ENCODE peak calls at places on chromosomes 5 and 9, in four cellular contexts. One of them, this sample, is unnamed. For H3K4me1, the result is how much of the 10 kb centered on the place peaks cover.

GRCh38 chr9:126304946-126305370 is 21.7 kb upstream of the MVB12B start:
- DNase-seq in K562: no peak
- DNase-seq in GM12878: no peak
- DNase-seq in HepG2: no peak
- DNase-seq in this sample: no peak

GRCh38 chr5:131139321-131139720 is 25.7 kb downstream of the HINT1 start:
- DNase-seq in GM12878: no peak
- DNase-seq in HepG2: no peak
- DNase-seq in K562: no peak
- DNase-seq in this sample: no peak

GRCh38 chr5:167261309-167262100 is 1029.9 kb upstream of the WWC1 start:
- DNase-seq in HepG2: no peak
- DNase-seq in GM12878: no peak
- DNase-seq in K562: peak
- DNase-seq in this sample: no peak

GRCh38 chr5:61423487-61424157 is 91.6 kb downstream of the ZSWIM6 start:
- DNase-seq in HepG2: no peak
- DNase-seq in K562: no peak
- DNase-seq in GM12878: no peak
- DNase-seq in this sample: no peak

GRCh38 chr5:54854883-54855581 is 130.4 kb downstream of the ESM1 start:
- DNase-seq in HepG2: no peak
- DNase-seq in K562: no peak
- DNase-seq in GM12878: no peak
- DNase-seq in this sample: no peak

GRCh38 chr5:157431544-157432200 is 28.3 kb upstream of the NIPAL4 start:
- DNase-seq in K562: no peak
- DNase-seq in GM12878: peak
- DNase-seq in HepG2: peak
- DNase-seq in this sample: no peak

GRCh38 chr9:88322906-88323566 is 65.2 kb upstream of the SPIN1 start:
- DNase-seq in K562: no peak
- DNase-seq in HepG2: no peak
- DNase-seq in GM12878: no peak
- DNase-seq in this sample: no peak

GRCh38 chr9:110875275-110875674 is 163.0 kb downstream of the LPAR1 start:
- DNase-seq in K562: no peak
- DNase-seq in GM12878: peak
- DNase-seq in HepG2: no peak
- DNase-seq in this sample: no peak

GRCh38 chr9:91100878-91101450 is 260.8 kb downstream of the AUH start:
- DNase-seq in K562: no peak
- DNase-seq in HepG2: peak
- DNase-seq in GM12878: no peak
- DNase-seq in this sample: no peak

GRCh38 chr9:87405677-87406544 is 91.8 kb upstream of the DAPK1 start:
- DNase-seq in GM12878: no peak
- DNase-seq in HepG2: no peak
- DNase-seq in K562: no peak
- DNase-seq in this sample: no peak

GRCh38 chr9:133873006-133873780 is 118.9 kb downstream of the VAV2 start:
- DNase-seq in HepG2: no peak
- DNase-seq in K562: no peak
- DNase-seq in GM12878: no peak
- DNase-seq in this sample: peak

GRCh38 chr5:106397700-106398099 is 1273.0 kb downstream of the EFNA5 start:
- DNase-seq in K562: no peak
- DNase-seq in HepG2: no peak
- DNase-seq in GM12878: no peak
- DNase-seq in this sample: no peak

GRCh38 chr5:110354896-110355295 is 371.6 kb downstream of the TMEM232 start:
- DNase-seq in HepG2: no peak
- DNase-seq in GM12878: no peak
- DNase-seq in K562: no peak
- DNase-seq in this sample: no peak

GRCh38 chr5:169126376-169127043 is 174.4 kb downstream of the SLIT3 start:
- DNase-seq in GM12878: no peak
- DNase-seq in HepG2: no peak
- DNase-seq in K562: no peak
- DNase-seq in this sample: no peak

GRCh38 chr9:128114326-128115186 is 13.0 kb downstream of the PTGES2 start:
- DNase-seq in GM12878: no peak
- DNase-seq in K562: no peak
- DNase-seq in HepG2: no peak
- DNase-seq in this sample: no peak

GRCh38 chr5:12272389-12272788 is 368.1 kb upstream of the CTNND2 start:
- DNase-seq in HepG2: no peak
- DNase-seq in GM12878: no peak
- DNase-seq in K562: no peak
- DNase-seq in this sample: no peak

GRCh38 chr5:43315262-43315661 is 2.0 kb upstream of the HMGCS1 start:
- DNase-seq in HepG2: no peak
- DNase-seq in GM12878: no peak
- DNase-seq in K562: no peak
- DNase-seq in this sample: no peak

GRCh38 chr9:127903557-127904475 is 4.4 kb upstream of the ST6GALNAC6 start:
- DNase-seq in K562: peak
- DNase-seq in HepG2: peak
- DNase-seq in GM12878: no peak
- DNase-seq in this sample: no peak

GRCh38 chr9:9750719-9751118 is 862.1 kb downstream of the PTPRD start:
- DNase-seq in GM12878: no peak
- DNase-seq in HepG2: no peak
- DNase-seq in K562: no peak
- DNase-seq in this sample: no peak

GRCh38 chr5:59831341-59831989 is 62.1 kb downstream of the PDE4D start:
- DNase-seq in K562: no peak
- DNase-seq in HepG2: no peak
- DNase-seq in GM12878: no peak
- DNase-seq in this sample: no peak

GRCh38 chr5:177447066-177447610 is 524 bp downstream of the PRR7 start:
- DNase-seq in GM12878: no peak
- DNase-seq in K562: peak
- DNase-seq in HepG2: no peak
- DNase-seq in this sample: peak

GRCh38 chr5:132830436-132831094 is at the start of gene SHROOM1:
- DNase-seq in GM12878: no peak
- DNase-seq in HepG2: peak
- DNase-seq in K562: peak
- DNase-seq in this sample: peak

GRCh38 chr9:70079364-70080103 is 35.9 kb downstream of the MAMDC2 start:
- DNase-seq in GM12878: no peak
- DNase-seq in K562: no peak
- DNase-seq in HepG2: no peak
- DNase-seq in this sample: no peak

GRCh38 chr9:38641985-38642864 is 21.8 kb upstream of the ANKRD18A start:
- DNase-seq in GM12878: no peak
- DNase-seq in K562: peak
- DNase-seq in HepG2: peak
- DNase-seq in this sample: peak

GRCh38 chr5:139394123-139394653 is 716 bp downstream of the PROB1 start:
- DNase-seq in K562: no peak
- DNase-seq in GM12878: no peak
- DNase-seq in HepG2: no peak
- DNase-seq in this sample: peak

GRCh38 chr5:43608406-43608805 is 5.4 kb downstream of the NNT start:
- DNase-seq in GM12878: no peak
- DNase-seq in HepG2: no peak
- DNase-seq in K562: no peak
- DNase-seq in this sample: no peak

GRCh38 chr5:157116483-157116954 is 7.7 kb upstream of the HAVCR2 start:
- DNase-seq in K562: no peak
- DNase-seq in GM12878: peak
- DNase-seq in HepG2: no peak
- DNase-seq in this sample: no peak

GRCh38 chr9:35364817-35365585 is 124.9 kb upstream of the RUSC2 start:
- DNase-seq in GM12878: no peak
- DNase-seq in K562: no peak
- DNase-seq in HepG2: no peak
- DNase-seq in this sample: no peak

GRCh38 chr9:12809720-12810119 is 34.9 kb downstream of the LURAP1L start:
- DNase-seq in HepG2: no peak
- DNase-seq in K562: no peak
- DNase-seq in GM12878: no peak
- DNase-seq in this sample: no peak

GRCh38 chr5:171442287-171443042 is 23.0 kb downstream of the FGF18 start:
- DNase-seq in GM12878: no peak
- DNase-seq in K562: peak
- DNase-seq in HepG2: no peak
- DNase-seq in this sample: no peak

GRCh38 chr5:154391788-154392187 is 54.0 kb upstream of the SAP30L start:
- DNase-seq in K562: no peak
- DNase-seq in HepG2: no peak
- DNase-seq in GM12878: no peak
- DNase-seq in this sample: no peak

GRCh38 chr9:120668399-120668798 is 45.9 kb downstream of the MEGF9 start:
- DNase-seq in GM12878: no peak
- DNase-seq in HepG2: no peak
- DNase-seq in K562: no peak
- DNase-seq in this sample: no peak

GRCh38 chr5:143179126-143179740 is 224.3 kb downstream of the NR3C1 start:
- DNase-seq in HepG2: no peak
- DNase-seq in K562: no peak
- DNase-seq in GM12878: no peak
- DNase-seq in this sample: no peak
- H3K4me1 ChIP-seq in HepG2: under half
- H3K4me1 ChIP-seq in K562: under half
- H3K4me1 ChIP-seq in GM12878: under half
- H3K4me1 ChIP-seq in this sample: under half

GRCh38 chr5:174834081-174834480 is 109.7 kb downstream of the MSX2 start:
- DNase-seq in K562: no peak
- DNase-seq in HepG2: no peak
- DNase-seq in GM12878: no peak
- DNase-seq in this sample: no peak
- H3K9ac ChIP-seq in K562: no peak
- H3K9ac ChIP-seq in HepG2: no peak
- H3K9ac ChIP-seq in GM12878: no peak
- H3K9ac ChIP-seq in this sample: no peak

DNA sequence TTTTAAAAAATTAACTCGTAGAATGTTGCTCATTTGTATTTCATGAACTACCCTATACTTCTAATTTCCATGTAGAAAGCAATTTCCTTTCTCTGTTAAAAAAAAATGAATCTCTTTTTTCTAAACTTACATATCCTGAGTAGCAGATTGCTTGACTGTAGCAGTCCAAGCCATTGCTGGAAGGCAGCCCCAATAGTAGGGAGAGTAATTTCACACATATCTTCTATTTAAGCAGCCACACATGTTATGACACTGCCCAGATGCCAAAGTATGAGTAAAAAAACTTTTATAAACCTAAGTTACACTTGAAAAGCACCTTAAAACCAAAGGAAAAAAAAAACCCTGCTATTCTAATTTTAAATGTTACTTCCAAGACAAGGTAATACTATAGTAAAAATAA is 69.6 kb downstream of the FBXL17 start:
- DNase-seq in HepG2: no peak
- DNase-seq in K562: no peak
- DNase-seq in GM12878: no peak
- DNase-seq in this sample: no peak
- TF ChIP-seq FOXM1 in HepG2: no peak
- TF ChIP-seq FOXM1 in K562: no peak
- TF ChIP-seq FOXM1 in GM12878: no peak
- TF ChIP-seq FOXM1 in this sample: no peak

DNA sequence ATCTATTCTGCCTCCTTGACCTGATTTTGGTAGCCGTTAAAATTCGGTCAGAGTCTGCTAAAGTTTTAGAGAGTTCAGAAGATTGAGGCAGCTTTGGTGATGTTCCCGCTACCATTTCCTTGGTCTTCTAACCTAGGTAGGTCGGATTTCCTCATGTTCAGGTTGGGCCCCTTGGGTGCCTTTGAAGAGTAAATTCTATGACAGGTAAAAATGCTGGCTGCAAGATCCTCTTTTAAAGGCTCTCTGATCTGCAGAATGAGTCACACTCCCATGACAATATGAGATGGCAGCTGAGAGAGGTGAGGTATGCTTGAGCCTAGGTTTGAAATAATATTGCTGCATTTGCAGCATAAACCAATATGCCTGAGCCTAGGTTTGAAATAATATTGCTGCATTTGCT is 198.9 kb downstream of the TSSK1B start:
- DNase-seq in GM12878: no peak
- DNase-seq in K562: no peak
- DNase-seq in HepG2: no peak
- DNase-seq in this sample: no peak
- H3K4me1 ChIP-seq in GM12878: under half
- H3K4me1 ChIP-seq in K562: under half
- H3K4me1 ChIP-seq in HepG2: under half
- H3K4me1 ChIP-seq in this sample: under half

DNA sequence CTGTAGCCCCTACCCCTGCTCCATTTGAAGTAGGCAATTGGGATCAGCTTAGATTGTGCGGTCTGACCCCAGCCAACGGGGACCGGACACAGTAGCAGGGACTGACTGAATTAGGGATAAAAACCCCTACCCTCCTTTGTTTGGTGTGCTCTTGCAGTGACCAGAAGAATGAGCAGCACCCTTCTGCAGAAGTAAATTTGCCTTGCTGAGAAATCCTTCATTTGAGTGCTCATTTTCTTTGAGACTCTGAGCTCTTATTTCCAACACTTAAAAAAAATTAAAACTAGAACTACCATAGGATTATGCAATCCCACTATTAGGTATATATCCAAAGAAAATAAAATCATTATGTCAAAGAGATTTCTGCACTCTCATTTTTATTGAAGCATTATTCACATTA is 560.0 kb downstream of the CDH12 start:
- DNase-seq in GM12878: no peak
- DNase-seq in K562: no peak
- DNase-seq in HepG2: no peak
- DNase-seq in this sample: no peak
- H3K9ac ChIP-seq in GM12878: no peak
- H3K9ac ChIP-seq in K562: no peak
- H3K9ac ChIP-seq in HepG2: no peak
- H3K9ac ChIP-seq in this sample: no peak

This sample was measured in SK-N-SH.